ENCODE peak calls at places on chromosomes 12 and 14, in seven cellular contexts. P, W, M, S, Y, D and J are unnamed samples.

GRCh38 chr12:10457760-10458159 is 4.6 kb upstream of the KLRC1 start:
- DNase-seq in M (no peak), S (no peak), W (no peak), Y (no peak), D (no peak), P (no peak), J (no peak)

GRCh38 chr14:101980700-101981099 is 16.3 kb downstream of the DYNC1H1 start:
- DNase-seq in W (peak; percentile 99), Y (peak; percentile 58), M (peak; percentile 99), S (peak; percentile 46), D (peak; percentile 71), P (peak; percentile 95), J (peak; percentile 98)

GRCh38 chr12:89151536-89151935 is 200.8 kb downstream of the DUSP6 start:
- DNase-seq in Y (no peak), M (no peak), S (no peak), P (no peak), D (no peak), W (no peak), J (no peak)

GRCh38 chr14:102905116-102906108 is 17.1 kb upstream of the AMN start:
- DNase-seq in M (no peak), P (no peak), W (no peak), S (no peak), Y (no peak), D (no peak), J (no peak)

GRCh38 chr14:104728631-104729030 is 4.6 kb downstream of the ADSS1 start:
- DNase-seq in W (no peak), S (no peak), M (no peak), Y (no peak), P (no peak), D (no peak), J (no peak)

GRCh38 chr12:105554856-105555255 is 224.4 kb downstream of the C12orf75 start:
- DNase-seq in Y (no peak), W (no peak), D (no peak), M (no peak), S (no peak), P (no peak), J (no peak)

GRCh38 chr14:61503167-61503801 is 181.9 kb downstream of the PRKCH start:
- DNase-seq in W (no peak), S (peak; percentile 36), Y (peak; percentile 79), D (no peak), M (no peak), P (no peak), J (no peak)

GRCh38 chr14:74258705-74259035 is 19.4 kb downstream of the VSX2 start:
- DNase-seq in Y (no peak), D (no peak), W (no peak), M (no peak), S (no peak), P (no peak), J (no peak)

GRCh38 chr12:69671597-69671996 is 27.5 kb downstream of the BEST3 start:
- DNase-seq in Y (no peak), S (no peak), M (no peak), W (no peak), P (no peak), D (no peak), J (no peak)

GRCh38 chr12:53996188-53996885 is 3.6 kb upstream of the HOXC9 start:
- DNase-seq in S (peak; percentile 69), P (no peak), Y (no peak), M (no peak), D (no peak), W (no peak), J (no peak)

GRCh38 chr14:35140718-35141581 is 18.6 kb downstream of the PRORP start:
- DNase-seq in M (peak; percentile 50), W (no peak), P (no peak), S (no peak), Y (no peak), D (no peak), J (no peak)
- TF ChIP-seq CTCF in M (peak; percentile 82), W (no peak), P (peak; percentile 21), S (peak; percentile 45), Y (peak; percentile 27), D (no peak), J (no peak)

GRCh38 chr12:13405961-13406703 is 209.6 kb downstream of the EMP1 start:
- DNase-seq in P (no peak), M (no peak), W (no peak), D (no peak), S (no peak), Y (no peak), J (no peak)
- TF ChIP-seq CTCF in P (no peak), M (no peak), W (no peak), D (no peak), S (no peak), Y (no peak), J (no peak)

GRCh38 chr14:24057867-24058259 is 6.1 kb downstream of the CARMIL3 start:
- DNase-seq in M (no peak), P (no peak), D (no peak), Y (no peak), S (no peak), W (no peak), J (no peak)

GRCh38 chr14:24059841-24060388 is 8.1 kb downstream of the CARMIL3 start:
- DNase-seq in P (no peak), S (no peak), M (no peak), W (no peak), Y (no peak), D (no peak), J (no peak)

GRCh38 chr14:24057271-24057670 is 5.5 kb downstream of the CARMIL3 start:
- DNase-seq in S (no peak), D (no peak), M (no peak), P (no peak), W (no peak), Y (no peak), J (no peak)

GRCh38 chr14:24058951-24059475 is 7.2 kb downstream of the CARMIL3 start:
- DNase-seq in M (no peak), P (no peak), D (no peak), W (no peak), Y (no peak), S (no peak), J (no peak)

DNA sequence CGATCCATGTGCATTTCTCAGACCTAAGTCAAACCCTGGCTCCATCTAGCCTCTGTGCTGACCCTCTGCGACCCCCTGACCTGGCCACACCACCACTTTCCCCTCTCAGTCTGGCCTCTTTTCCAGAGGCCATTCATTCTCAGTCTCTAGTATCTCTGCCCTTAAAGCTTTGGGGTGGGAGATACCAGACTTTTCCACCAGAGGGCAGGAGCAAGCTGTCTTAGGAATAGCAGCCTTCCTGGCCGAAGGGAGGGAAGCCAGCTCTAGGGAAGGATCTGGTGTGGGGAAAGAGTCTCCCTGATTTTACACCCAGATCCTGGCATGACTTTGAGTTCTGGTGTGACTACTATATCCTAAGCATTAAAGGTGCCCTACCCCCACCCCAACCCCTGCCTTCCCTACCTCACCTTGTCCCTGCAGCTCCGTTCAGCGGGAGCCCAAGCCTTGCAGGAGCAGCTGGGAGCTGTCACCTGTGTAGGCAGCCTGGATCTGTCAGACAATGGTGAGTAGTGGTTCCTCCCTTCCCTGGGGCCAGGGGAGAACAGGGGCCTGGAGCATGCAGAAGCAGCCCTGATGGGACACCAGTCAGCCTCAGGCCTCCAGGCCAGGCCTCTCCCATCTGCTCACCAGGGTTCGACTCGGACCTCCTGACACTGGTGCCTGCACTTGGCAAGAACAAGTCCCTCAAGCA is 6.6 kb downstream of the CARMIL3 start:
- DNase-seq in Y (no peak), P (peak; percentile 31), S (peak; percentile 81), M (peak; percentile 68), W (no peak), D (no peak), J (no peak)
- TF ChIP-seq CTCF in Y (peak; percentile 73), P (peak; percentile 72), S (peak; percentile 74), M (peak; percentile 84), W (peak; percentile 81), D (peak; percentile 95), J (peak; percentile 85)

GRCh38 chr12:110699591-110700445 is 10.9 kb upstream of the HVCN1 start:
- DNase-seq in Y (no peak), D (no peak), M (no peak), P (no peak), W (no peak), S (no peak), J (no peak)
- TF ChIP-seq CTCF in Y (no peak), D (no peak), M (no peak), P (no peak), W (no peak), S (no peak), J (no peak)

DNA sequence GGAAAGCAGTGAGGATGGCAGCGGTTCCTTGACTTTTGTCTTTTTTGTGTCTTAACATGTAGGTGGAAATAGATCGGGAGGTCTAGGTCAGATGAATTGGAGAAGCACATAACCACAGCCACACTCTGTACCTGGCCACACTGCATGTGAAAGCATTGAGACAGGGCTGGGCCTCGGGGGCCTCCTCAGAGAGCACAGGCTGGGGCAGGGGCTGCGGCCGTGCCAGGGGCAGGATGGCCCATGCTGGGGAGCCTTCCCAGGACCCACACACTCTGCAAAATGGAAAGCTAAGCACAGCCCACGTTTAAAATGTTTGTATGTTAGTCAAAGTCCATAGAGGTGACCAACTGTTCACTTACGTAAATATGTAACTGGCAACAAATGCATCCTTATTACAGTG is 76.7 kb downstream of the PIWIL1 start:
- DNase-seq in S (no peak), W (no peak), D (no peak), Y (no peak), P (no peak), M (no peak), J (no peak)
- TF ChIP-seq CTCF in S (no peak), W (no peak), D (no peak), Y (no peak), P (no peak), M (no peak), J (no peak)

GRCh38 chr14:77140937-77141591 is 527 bp downstream of the ZDHHC22 start:
- DNase-seq in Y (no peak), W (no peak), P (no peak), S (peak; percentile 69), M (no peak), D (no peak), J (no peak)
- TF ChIP-seq CTCF in Y (peak; percentile 39), W (no peak), P (peak; percentile 16), S (peak; percentile 13), M (peak; percentile 68), D (no peak), J (peak; percentile 41)

GRCh38 chr12:49623142-49623899 is at the start of gene PRPF40B:
- DNase-seq in W (no peak), D (peak; percentile 82), M (peak; percentile 63), Y (peak; percentile 87), P (peak; percentile 57), S (peak; percentile 98), J (no peak)
- TF ChIP-seq CTCF in W (peak; percentile 25), D (no peak), M (peak; percentile 74), Y (peak; percentile 32), P (peak; percentile 17), S (peak; percentile 78), J (peak; percentile 45)

GRCh38 chr14:100899841-100900771 is 3.4 kb downstream of the RTL1 start:
- DNase-seq in S (peak; percentile 14), D (peak; percentile 36), P (no peak), Y (no peak), M (no peak), W (no peak), J (no peak)
- TF ChIP-seq CTCF in S (no peak), D (no peak), P (no peak), Y (no peak), M (no peak), W (peak; percentile 8), J (no peak)

GRCh38 chr12:77070382-77071294 is 5.3 kb upstream of the E2F7 start:
- DNase-seq in S (peak; percentile 35), W (no peak), M (no peak), D (no peak), Y (no peak), P (no peak), J (no peak)
- TF ChIP-seq CTCF in S (no peak), W (no peak), M (no peak), D (no peak), Y (no peak), P (no peak), J (no peak)

GRCh38 chr14:63045612-63046320 is 508 bp upstream of the KCNH5 start:
- DNase-seq in S (no peak), D (no peak), Y (no peak), W (no peak), P (no peak), M (no peak), J (no peak)
- TF ChIP-seq CTCF in S (no peak), D (no peak), Y (no peak), W (no peak), P (no peak), M (no peak), J (no peak)